ENCODE peak calls at places on chromosomes 7 and 10, in six cellular contexts. G is IMR-90, J is H9, A is mesenchymal stem cell, Z is H1, I is trophoblast cell. Q is an unnamed sample.

GRCh38 chr10:42955493-42955889 is 121.4 kb upstream of the RET start:
- DNase-seq in J (no peak), A (no peak), I (no peak), Z (no peak), G (no peak), Q (no peak)

GRCh38 chr7:74215921-74216320 is 6.1 kb downstream of the LAT2 start:
- DNase-seq in Z (no peak), I (no peak), J (no peak), G (no peak), A (no peak), Q (no peak)

GRCh38 chr10:21368728-21369425 is 156.6 kb downstream of the SKIDA1 start:
- DNase-seq in G (peak), J (no peak), Z (no peak), A (peak), I (peak), Q (no peak)

GRCh38 chr7:133203490-133203889 is 49.4 kb upstream of the EXOC4 start:
- DNase-seq in Z (no peak), A (no peak), J (no peak), G (no peak), I (no peak), Q (no peak)

GRCh38 chr10:77403761-77404160 is 233.8 kb downstream of the KCNMA1 start:
- DNase-seq in A (no peak), G (no peak), I (no peak), J (no peak), Z (no peak), Q (no peak)

GRCh38 chr7:118153551-118154177 is 30.3 kb upstream of the LSM8 start:
- DNase-seq in A (peak), G (peak), J (no peak), I (peak), Z (no peak), Q (peak)

GRCh38 chr10:80540644-80541143 is 3.0 kb downstream of the SH2D4B start:
- DNase-seq in G (no peak), Z (no peak), I (no peak), A (no peak), J (no peak), Q (no peak)

GRCh38 chr7:76293407-76293901 is 9.0 kb upstream of the HSPB1 start:
- DNase-seq in J (no peak), G (no peak), A (no peak), I (peak), Z (no peak), Q (no peak)

GRCh38 chr7:36658603-36659516 is 65.4 kb downstream of the AOAH start:
- DNase-seq in I (peak), Z (no peak), G (peak), J (no peak), A (peak), Q (peak)

DNA sequence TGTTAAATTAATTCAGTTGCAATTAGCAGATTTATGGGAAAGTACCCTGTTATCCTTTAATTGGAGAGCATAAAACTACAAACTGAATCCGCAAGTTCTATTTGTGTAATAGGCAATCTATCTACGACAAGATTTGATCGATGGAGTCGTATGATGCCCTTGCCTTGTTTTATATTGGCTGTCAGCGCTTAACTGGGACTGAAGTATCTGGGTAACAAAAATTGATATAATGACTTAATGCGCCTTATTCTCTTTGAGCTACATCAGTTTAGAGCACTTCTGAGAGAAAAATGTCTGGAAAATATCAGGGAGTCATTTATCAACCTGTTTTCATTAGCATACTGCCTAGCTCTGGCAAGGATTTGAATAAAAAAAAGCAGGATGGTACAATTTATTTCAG is 262.0 kb downstream of the LRMDA start:
- DNase-seq in J (no peak), I (no peak), G (no peak), Z (no peak), A (no peak), Q (no peak)
- H3K14ac ChIP-seq in J (no peak), I (no peak), G (no peak), Z (no peak), A (no peak), Q (no peak)

GRCh38 chr7:25455649-25456251 is 227.5 kb upstream of the NPVF start:
- DNase-seq in Z (no peak), G (no peak), J (no peak), I (no peak), A (no peak), Q (no peak)

GRCh38 chr7:25456467-25457171 is 228.3 kb upstream of the NPVF start:
- DNase-seq in J (no peak), Z (no peak), A (peak), G (no peak), I (no peak), Q (no peak)

GRCh38 chr7:25460426-25460825 is 232.1 kb upstream of the NPVF start:
- DNase-seq in G (no peak), A (no peak), Z (no peak), I (peak), J (no peak), Q (no peak)

DNA sequence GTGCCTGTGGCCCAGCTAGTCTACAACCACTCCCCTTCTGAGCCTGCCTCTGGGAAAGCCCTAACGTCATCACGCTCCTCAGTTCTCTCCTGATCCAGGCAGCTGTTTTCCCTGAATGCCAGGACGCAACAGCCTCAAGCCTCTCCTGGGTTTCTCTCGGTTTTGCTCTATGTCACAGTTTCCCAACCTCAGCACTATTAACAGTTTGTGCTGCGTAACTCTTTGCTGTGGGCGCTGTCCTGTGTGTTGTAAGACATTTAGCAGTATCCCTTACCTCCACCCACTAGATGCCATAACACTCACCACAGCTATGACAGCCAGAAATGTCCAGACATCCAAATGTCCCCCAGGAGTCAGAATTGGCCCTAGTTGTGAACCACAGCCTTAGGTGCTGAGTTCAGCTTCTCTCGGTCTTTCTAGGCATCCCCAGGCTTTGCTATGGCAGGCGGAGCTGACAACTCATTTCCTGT is 226.3 kb upstream of the NPVF start:
- DNase-seq in A (peak), I (peak), Z (no peak), G (no peak), J (no peak), Q (no peak)
- H3K14ac ChIP-seq in A (no peak), I (no peak), Z (no peak), G (no peak), J (no peak), Q (no peak)

DNA sequence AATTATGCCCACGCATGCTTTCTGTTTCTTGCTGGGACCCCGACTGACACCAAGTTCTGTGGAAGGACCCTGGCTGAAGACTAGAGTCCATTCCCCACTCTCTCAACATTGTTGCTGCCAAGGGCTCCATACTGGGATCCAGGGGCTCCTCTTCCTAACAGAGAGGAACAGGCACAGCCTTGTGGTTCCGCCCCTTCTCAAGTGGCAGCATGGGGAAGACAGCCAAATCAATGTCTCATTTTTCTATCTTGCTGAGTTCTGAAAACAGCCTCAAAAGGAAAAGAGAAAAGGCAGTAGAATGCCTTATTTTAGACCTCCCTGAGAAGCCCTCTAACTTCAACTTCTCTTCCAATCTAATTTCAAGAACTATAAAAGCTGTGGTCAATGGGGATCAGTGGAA is 23.7 kb upstream of the LAMB1 start:
- DNase-seq in I (no peak), Z (no peak), G (no peak), A (no peak), J (no peak), Q (no peak)
- H3K14ac ChIP-seq in I (no peak), Z (no peak), G (peak), A (no peak), J (no peak), Q (no peak)

GRCh38 chr7:123996327-123996625 is 36.6 kb downstream of the TMEM229A start:
- DNase-seq in Z (no peak), J (no peak), A (no peak), I (no peak), G (no peak), Q (no peak)
- H3K14ac ChIP-seq in Z (no peak), J (no peak), A (no peak), I (no peak), G (no peak), Q (no peak)

GRCh38 chr10:71474702-71475242 is 78.1 kb downstream of the CDH23 start:
- DNase-seq in A (no peak), Z (no peak), J (no peak), G (no peak), I (peak), Q (no peak)

GRCh38 chr10:71472466-71472865 is 75.7 kb downstream of the CDH23 start:
- DNase-seq in G (no peak), A (no peak), J (no peak), Z (no peak), I (no peak), Q (no peak)

GRCh38 chr10:71475243-71475871 is 78.6 kb downstream of the CDH23 start:
- DNase-seq in A (no peak), J (peak), G (no peak), I (peak), Z (no peak), Q (no peak)

GRCh38 chr10:71472912-71473311 is 76.2 kb downstream of the CDH23 start:
- DNase-seq in Z (no peak), J (no peak), G (no peak), I (no peak), A (no peak), Q (no peak)

DNA sequence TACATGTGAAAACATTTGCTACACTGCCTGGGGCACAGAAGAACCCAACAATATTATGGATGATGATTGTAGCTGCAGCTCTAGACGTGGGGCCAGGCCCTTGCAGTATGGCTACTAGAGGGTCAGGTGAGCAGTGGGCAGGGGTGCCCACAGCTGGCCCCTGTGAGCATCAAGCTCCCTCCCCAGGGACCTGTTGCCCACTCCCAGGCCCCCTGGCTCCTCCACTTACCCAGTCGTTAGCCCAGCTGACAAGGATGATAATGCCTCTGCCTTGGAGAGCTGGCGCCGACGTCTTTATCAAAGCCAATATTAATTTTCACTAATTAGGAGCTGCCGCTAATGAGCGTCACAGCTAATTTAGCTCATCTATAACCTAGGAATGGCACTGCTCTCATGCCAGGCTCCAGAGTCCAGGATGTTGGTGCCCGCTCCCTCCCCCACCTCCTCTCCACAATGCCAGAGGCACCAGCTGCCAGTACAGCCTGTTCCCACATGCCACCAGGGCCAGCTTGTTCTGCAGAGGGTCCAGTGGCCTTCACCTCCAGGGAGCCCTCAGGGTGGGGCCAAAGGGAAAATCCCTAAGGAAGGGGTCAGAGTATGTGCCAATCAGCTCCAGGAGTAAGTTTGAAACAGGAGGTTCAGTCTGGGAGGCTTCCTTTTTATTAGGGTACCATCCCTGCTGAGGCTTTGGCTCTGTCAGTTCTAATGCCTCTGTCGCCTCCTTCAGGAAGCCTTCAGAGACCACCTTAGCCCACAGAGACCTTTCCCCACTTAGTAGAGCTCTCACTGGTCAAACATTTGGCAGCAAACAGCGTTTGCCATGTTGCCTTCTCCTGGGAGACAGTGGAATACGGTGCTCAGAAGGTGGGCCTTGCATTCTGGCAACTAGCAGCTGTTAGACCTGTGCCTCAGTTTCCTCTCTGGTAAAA is 77.2 kb downstream of the CDH23 start:
- DNase-seq in J (no peak), I (no peak), G (no peak), Z (no peak), A (no peak), Q (no peak)
- H3K14ac ChIP-seq in J (no peak), I (no peak), G (no peak), Z (no peak), A (no peak), Q (no peak)

GRCh38 chr10:91604936-91605534 is 27.8 kb downstream of the PPP1R3C start:
- DNase-seq in Z (no peak), J (no peak), I (no peak), A (peak), G (peak), Q (no peak)
- H3K14ac ChIP-seq in Z (no peak), J (no peak), I (no peak), A (no peak), G (peak), Q (no peak)

Q was measured in neuronal stem cell.